ENCODE peak calls at places on chromosome 11, in seven cellular contexts. O is activated CD4-positive, alpha-beta T cell treated with anti-CD3 and anti-CD28 coated beads, Interleukin-2, amount 50 U/mL, for 4 hours; E is COR-L47; H is fibroblast of lung; R is iPS-NIHi11; J is hypothalamus; G is GM03348. Q is an unnamed sample.

GRCh38 chr11:9990221-9990973 is 303.6 kb downstream of the SBF2 start:
- DNase-seq in G (no peak), H (peak), J (no peak), R (no peak), E (no peak), O (no peak), Q (no peak)

GRCh38 chr11:131504199-131504949 is 134.0 kb downstream of the NTM start:
- DNase-seq in R (peak), J (peak), G (no peak), E (no peak), H (peak), O (no peak), Q (peak)

GRCh38 chr11:60970369-60970774 is 1.1 kb upstream of the CD6 start:
- DNase-seq in H (peak), R (peak), O (peak), E (peak), G (peak), J (no peak), Q (peak)

GRCh38 chr11:111220716-111221115 is 24.8 kb upstream of the POU2AF2 start:
- DNase-seq in G (no peak), H (peak), R (no peak), J (no peak), E (no peak), O (no peak), Q (no peak)

GRCh38 chr11:63765688-63766241 is 2.8 kb downstream of the ZFTA start:
- DNase-seq in E (no peak), R (no peak), J (no peak), O (no peak), G (no peak), H (no peak), Q (no peak)

GRCh38 chr11:105022998-105023397 is at the start of gene CASP5:
- DNase-seq in E (no peak), H (no peak), O (no peak), G (no peak), J (no peak), R (no peak), Q (no peak)

GRCh38 chr11:12808519-12808918 is 134.3 kb downstream of the TEAD1 start:
- DNase-seq in J (no peak), E (no peak), H (peak), O (no peak), R (no peak), G (peak), Q (no peak)

GRCh38 chr11:128877726-128878125 is 10.6 kb upstream of the KCNJ1 start:
- DNase-seq in G (no peak), R (no peak), O (no peak), H (no peak), E (no peak), J (no peak), Q (no peak)

GRCh38 chr11:62556102-62556871 is 9.7 kb upstream of the AHNAK start:
- DNase-seq in G (peak), R (peak), J (peak), E (no peak), O (peak), H (peak), Q (peak)

GRCh38 chr11:66548041-66548440 is 1.3 kb downstream of the ACTN3 start:
- DNase-seq in O (no peak), G (no peak), J (no peak), H (no peak), E (no peak), R (no peak), Q (no peak)

GRCh38 chr11:86570020-86570419 is 102.4 kb downstream of the ME3 start:
- DNase-seq in H (peak), E (no peak), O (no peak), G (no peak), J (no peak), R (no peak), Q (no peak)

GRCh38 chr11:126163074-126163700 is 48.3 kb downstream of the RPUSD4 start:
- DNase-seq in E (no peak), O (no peak), G (peak), H (peak), J (no peak), R (no peak), Q (peak)

GRCh38 chr11:111388842-111389241 is 9.8 kb upstream of the POU2AF1 start:
- DNase-seq in O (no peak), G (no peak), E (no peak), R (no peak), H (no peak), J (no peak), Q (no peak)

GRCh38 chr11:10878408-10879214 is 20.8 kb upstream of the ZBED5 start:
- DNase-seq in G (peak), E (no peak), R (peak), O (no peak), J (no peak), H (peak), Q (no peak)

GRCh38 chr11:63682045-63682915 is 980 bp downstream of the RTN3 start:
- DNase-seq in H (no peak), E (no peak), J (peak), G (peak), R (peak), O (no peak), Q (peak)

GRCh38 chr11:128422576-128423370 is 164.6 kb downstream of the ETS1 start:
- DNase-seq in E (peak), R (no peak), G (no peak), H (no peak), O (peak), J (no peak), Q (no peak)

GRCh38 chr11:119187123-119187892 is 2.0 kb downstream of the NHERF4 start:
- DNase-seq in H (no peak), R (peak), J (no peak), G (no peak), E (no peak), O (no peak), Q (no peak)

GRCh38 chr11:88709567-88709966 is 356.2 kb downstream of the GRM5 start:
- DNase-seq in H (no peak), R (no peak), O (no peak), E (peak), G (no peak), J (peak), Q (no peak)

GRCh38 chr11:76233936-76234703 is 27.8 kb upstream of the WNT11 start:
- DNase-seq in O (no peak), J (no peak), G (peak), R (no peak), E (no peak), H (peak), Q (peak)

GRCh38 chr11:7576671-7577225 is 62.9 kb downstream of the PPFIBP2 start:
- DNase-seq in E (no peak), R (no peak), O (no peak), J (no peak), G (peak), H (peak), Q (peak)

GRCh38 chr11:71527576-71528210 is 626 bp downstream of the KRTAP5-7 start:
- DNase-seq in G (no peak), J (no peak), H (no peak), R (no peak), O (no peak), E (no peak), Q (peak)

GRCh38 chr11:2540521-2541320 is 95.9 kb downstream of the KCNQ1 start:
- DNase-seq in O (no peak), J (no peak), R (no peak), H (no peak), G (no peak), E (no peak), Q (no peak)

GRCh38 chr11:107493117-107493516 is 35.5 kb upstream of the CWF19L2 start:
- DNase-seq in J (no peak), H (peak), E (no peak), R (no peak), O (no peak), G (peak), Q (peak)

GRCh38 chr11:26134481-26135355 is 197.2 kb upstream of the ANO3 start:
- DNase-seq in R (peak), J (no peak), H (peak), G (no peak), E (peak), O (no peak), Q (no peak)

GRCh38 chr11:107688322-107688918 is 23.4 kb downstream of the SLN start:
- DNase-seq in R (no peak), H (no peak), O (no peak), E (no peak), J (no peak), G (no peak), Q (no peak)

GRCh38 chr11:47137476-47137875 is 39.2 kb downstream of the ARFGAP2 start:
- DNase-seq in E (no peak), H (no peak), G (no peak), R (no peak), J (no peak), O (no peak), Q (no peak)

GRCh38 chr11:80074837-80075236 is 634.0 kb upstream of the TENM4 start:
- DNase-seq in G (no peak), H (no peak), O (no peak), E (no peak), J (no peak), R (no peak), Q (no peak)

GRCh38 chr11:118098996-118099837 is 12.5 kb upstream of the SMIM35 start:
- DNase-seq in E (peak), H (no peak), O (no peak), J (no peak), R (no peak), G (no peak), Q (no peak)

GRCh38 chr11:114088216-114088615 is 28.7 kb downstream of the ZBTB16 start:
- DNase-seq in E (no peak), J (no peak), G (no peak), H (no peak), R (no peak), O (no peak), Q (no peak)

GRCh38 chr11:108697872-108698473 is 33.1 kb downstream of the DDX10 start:
- DNase-seq in O (peak), G (peak), R (peak), E (peak), J (peak), H (peak), Q (peak)

GRCh38 chr11:117044287-117045035 is 53.8 kb downstream of the SIK3 start:
- DNase-seq in G (no peak), H (no peak), J (no peak), E (no peak), O (no peak), R (no peak), Q (no peak)

GRCh38 chr11:64413417-64413816 is 54.5 kb downstream of the RPS6KA4 start:
- DNase-seq in H (no peak), E (no peak), G (no peak), J (no peak), R (no peak), O (no peak), Q (no peak)

GRCh38 chr11:69481393-69481844 is at the start of gene LINC01488:
- DNase-seq in J (no peak), O (no peak), R (no peak), H (no peak), G (no peak), E (no peak), Q (no peak)

GRCh38 chr11:80028998-80029397 is 588.2 kb upstream of the TENM4 start:
- DNase-seq in E (no peak), R (no peak), O (no peak), J (no peak), H (no peak), G (no peak), Q (no peak)